ENCODE peak calls at places on chromosomes 4 and X, in six cellular contexts. One of them, this sample, is unnamed.

GRCh38 chrX:152903589-152903988 is 5.7 kb downstream of the ZNF185 start:
- DNase-seq in ascending aorta: no peak
- DNase-seq in stimulated activated CD8-positive, alpha-beta memory T cell treated with anti-CD3 and anti-CD28 coated beads, Interleukin-2, amount 100 ng/mL, for 1 hour: no peak
- DNase-seq in NCI-H1092 treated with DMSO at 0.1 percent for 48 hours: no peak
- DNase-seq in endothelial cell: no peak
- DNase-seq in stromal cell of bone marrow: no peak
- DNase-seq in this sample: no peak

GRCh38 chr4:103018391-103019318 is 850 bp downstream of the SLC9B1 start:
- DNase-seq in ascending aorta: no peak
- DNase-seq in stimulated activated CD8-positive, alpha-beta memory T cell treated with anti-CD3 and anti-CD28 coated beads, Interleukin-2, amount 100 ng/mL, for 1 hour: no peak
- DNase-seq in NCI-H1092 treated with DMSO at 0.1 percent for 48 hours: no peak
- DNase-seq in endothelial cell: no peak
- DNase-seq in stromal cell of bone marrow: no peak
- DNase-seq in this sample: no peak

GRCh38 chr4:14184265-14184664 is 556.7 kb upstream of the BOD1L1 start:
- DNase-seq in ascending aorta: no peak
- DNase-seq in stimulated activated CD8-positive, alpha-beta memory T cell treated with anti-CD3 and anti-CD28 coated beads, Interleukin-2, amount 100 ng/mL, for 1 hour: no peak
- DNase-seq in NCI-H1092 treated with DMSO at 0.1 percent for 48 hours: peak
- DNase-seq in endothelial cell: peak
- DNase-seq in stromal cell of bone marrow: no peak
- DNase-seq in this sample: no peak

GRCh38 chrX:70525733-70526132 is 81.1 kb downstream of the DLG3 start:
- DNase-seq in ascending aorta: no peak
- DNase-seq in stimulated activated CD8-positive, alpha-beta memory T cell treated with anti-CD3 and anti-CD28 coated beads, Interleukin-2, amount 100 ng/mL, for 1 hour: no peak
- DNase-seq in NCI-H1092 treated with DMSO at 0.1 percent for 48 hours: peak
- DNase-seq in endothelial cell: no peak
- DNase-seq in stromal cell of bone marrow: no peak
- DNase-seq in this sample: no peak

GRCh38 chr4:90357117-90357710 is 230.0 kb downstream of the CCSER1 start:
- DNase-seq in ascending aorta: no peak
- DNase-seq in stimulated activated CD8-positive, alpha-beta memory T cell treated with anti-CD3 and anti-CD28 coated beads, Interleukin-2, amount 100 ng/mL, for 1 hour: no peak
- DNase-seq in NCI-H1092 treated with DMSO at 0.1 percent for 48 hours: peak
- DNase-seq in endothelial cell: no peak
- DNase-seq in stromal cell of bone marrow: peak
- DNase-seq in this sample: no peak

GRCh38 chrX:154327026-154327820 is 31.6 kb downstream of the TKTL1 start:
- DNase-seq in ascending aorta: no peak
- DNase-seq in stimulated activated CD8-positive, alpha-beta memory T cell treated with anti-CD3 and anti-CD28 coated beads, Interleukin-2, amount 100 ng/mL, for 1 hour: peak
- DNase-seq in NCI-H1092 treated with DMSO at 0.1 percent for 48 hours: no peak
- DNase-seq in endothelial cell: no peak
- DNase-seq in stromal cell of bone marrow: no peak
- DNase-seq in this sample: peak

GRCh38 chr4:137909910-137910309 is 332.2 kb downstream of the SLC7A11 start:
- DNase-seq in ascending aorta: no peak
- DNase-seq in stimulated activated CD8-positive, alpha-beta memory T cell treated with anti-CD3 and anti-CD28 coated beads, Interleukin-2, amount 100 ng/mL, for 1 hour: no peak
- DNase-seq in NCI-H1092 treated with DMSO at 0.1 percent for 48 hours: peak
- DNase-seq in endothelial cell: no peak
- DNase-seq in stromal cell of bone marrow: no peak
- DNase-seq in this sample: no peak

GRCh38 chr4:144421839-144422565 is 224.0 kb upstream of the HHIP start:
- DNase-seq in ascending aorta: no peak
- DNase-seq in stimulated activated CD8-positive, alpha-beta memory T cell treated with anti-CD3 and anti-CD28 coated beads, Interleukin-2, amount 100 ng/mL, for 1 hour: no peak
- DNase-seq in NCI-H1092 treated with DMSO at 0.1 percent for 48 hours: no peak
- DNase-seq in endothelial cell: no peak
- DNase-seq in stromal cell of bone marrow: no peak
- DNase-seq in this sample: no peak

GRCh38 chr4:124736526-124736925 is 24.0 kb upstream of the ANKRD50 start:
- DNase-seq in ascending aorta: no peak
- DNase-seq in stimulated activated CD8-positive, alpha-beta memory T cell treated with anti-CD3 and anti-CD28 coated beads, Interleukin-2, amount 100 ng/mL, for 1 hour: no peak
- DNase-seq in NCI-H1092 treated with DMSO at 0.1 percent for 48 hours: no peak
- DNase-seq in endothelial cell: no peak
- DNase-seq in stromal cell of bone marrow: no peak
- DNase-seq in this sample: no peak

GRCh38 chrX:149799095-149799721 is 17.5 kb downstream of the MAGEA9 start:
- DNase-seq in ascending aorta: no peak
- DNase-seq in stimulated activated CD8-positive, alpha-beta memory T cell treated with anti-CD3 and anti-CD28 coated beads, Interleukin-2, amount 100 ng/mL, for 1 hour: no peak
- DNase-seq in NCI-H1092 treated with DMSO at 0.1 percent for 48 hours: no peak
- DNase-seq in endothelial cell: no peak
- DNase-seq in stromal cell of bone marrow: no peak
- DNase-seq in this sample: no peak

GRCh38 chr4:152443859-152444258 is 92.0 kb downstream of the FBXW7 start:
- DNase-seq in ascending aorta: no peak
- DNase-seq in stimulated activated CD8-positive, alpha-beta memory T cell treated with anti-CD3 and anti-CD28 coated beads, Interleukin-2, amount 100 ng/mL, for 1 hour: no peak
- DNase-seq in NCI-H1092 treated with DMSO at 0.1 percent for 48 hours: no peak
- DNase-seq in endothelial cell: no peak
- DNase-seq in stromal cell of bone marrow: no peak
- DNase-seq in this sample: no peak

GRCh38 chr4:158025131-158025530 is 147.7 kb downstream of the GASK1B start:
- DNase-seq in ascending aorta: no peak
- DNase-seq in stimulated activated CD8-positive, alpha-beta memory T cell treated with anti-CD3 and anti-CD28 coated beads, Interleukin-2, amount 100 ng/mL, for 1 hour: no peak
- DNase-seq in NCI-H1092 treated with DMSO at 0.1 percent for 48 hours: no peak
- DNase-seq in endothelial cell: no peak
- DNase-seq in stromal cell of bone marrow: no peak
- DNase-seq in this sample: no peak

GRCh38 chr4:152352645-152353116 is 183.2 kb downstream of the FBXW7 start:
- DNase-seq in ascending aorta: peak
- DNase-seq in stimulated activated CD8-positive, alpha-beta memory T cell treated with anti-CD3 and anti-CD28 coated beads, Interleukin-2, amount 100 ng/mL, for 1 hour: no peak
- DNase-seq in NCI-H1092 treated with DMSO at 0.1 percent for 48 hours: peak
- DNase-seq in endothelial cell: peak
- DNase-seq in stromal cell of bone marrow: peak
- DNase-seq in this sample: no peak

GRCh38 chr4:42630908-42631307 is 26.0 kb downstream of the ATP8A1 start:
- DNase-seq in ascending aorta: no peak
- DNase-seq in stimulated activated CD8-positive, alpha-beta memory T cell treated with anti-CD3 and anti-CD28 coated beads, Interleukin-2, amount 100 ng/mL, for 1 hour: no peak
- DNase-seq in NCI-H1092 treated with DMSO at 0.1 percent for 48 hours: no peak
- DNase-seq in endothelial cell: no peak
- DNase-seq in stromal cell of bone marrow: no peak
- DNase-seq in this sample: no peak

GRCh38 chr4:89196056-89196674 is 84.8 kb downstream of the TIGD2 start:
- DNase-seq in ascending aorta: no peak
- DNase-seq in stimulated activated CD8-positive, alpha-beta memory T cell treated with anti-CD3 and anti-CD28 coated beads, Interleukin-2, amount 100 ng/mL, for 1 hour: no peak
- DNase-seq in NCI-H1092 treated with DMSO at 0.1 percent for 48 hours: no peak
- DNase-seq in endothelial cell: no peak
- DNase-seq in stromal cell of bone marrow: no peak
- DNase-seq in this sample: no peak

GRCh38 chr4:19850909-19851308 is 400.8 kb upstream of the SLIT2 start:
- DNase-seq in ascending aorta: no peak
- DNase-seq in stimulated activated CD8-positive, alpha-beta memory T cell treated with anti-CD3 and anti-CD28 coated beads, Interleukin-2, amount 100 ng/mL, for 1 hour: no peak
- DNase-seq in NCI-H1092 treated with DMSO at 0.1 percent for 48 hours: no peak
- DNase-seq in endothelial cell: no peak
- DNase-seq in stromal cell of bone marrow: peak
- DNase-seq in this sample: no peak

GRCh38 chr4:157075811-157076577 is at the start of gene GLRB:
- DNase-seq in ascending aorta: peak
- DNase-seq in stimulated activated CD8-positive, alpha-beta memory T cell treated with anti-CD3 and anti-CD28 coated beads, Interleukin-2, amount 100 ng/mL, for 1 hour: no peak
- DNase-seq in NCI-H1092 treated with DMSO at 0.1 percent for 48 hours: peak
- DNase-seq in endothelial cell: peak
- DNase-seq in stromal cell of bone marrow: no peak
- DNase-seq in this sample: no peak

GRCh38 chr4:75771607-75772006 is 47.2 kb downstream of the USO1 start:
- DNase-seq in ascending aorta: no peak
- DNase-seq in stimulated activated CD8-positive, alpha-beta memory T cell treated with anti-CD3 and anti-CD28 coated beads, Interleukin-2, amount 100 ng/mL, for 1 hour: no peak
- DNase-seq in NCI-H1092 treated with DMSO at 0.1 percent for 48 hours: no peak
- DNase-seq in endothelial cell: no peak
- DNase-seq in stromal cell of bone marrow: no peak
- DNase-seq in this sample: no peak

GRCh38 chr4:176142253-176142652 is 53.1 kb downstream of the SPATA4 start:
- DNase-seq in ascending aorta: no peak
- DNase-seq in stimulated activated CD8-positive, alpha-beta memory T cell treated with anti-CD3 and anti-CD28 coated beads, Interleukin-2, amount 100 ng/mL, for 1 hour: no peak
- DNase-seq in NCI-H1092 treated with DMSO at 0.1 percent for 48 hours: no peak
- DNase-seq in endothelial cell: no peak
- DNase-seq in stromal cell of bone marrow: no peak
- DNase-seq in this sample: no peak

GRCh38 chr4:110231869-110232268 is 33.5 kb upstream of the ELOVL6 start:
- DNase-seq in ascending aorta: no peak
- DNase-seq in stimulated activated CD8-positive, alpha-beta memory T cell treated with anti-CD3 and anti-CD28 coated beads, Interleukin-2, amount 100 ng/mL, for 1 hour: no peak
- DNase-seq in NCI-H1092 treated with DMSO at 0.1 percent for 48 hours: no peak
- DNase-seq in endothelial cell: no peak
- DNase-seq in stromal cell of bone marrow: no peak
- DNase-seq in this sample: no peak

GRCh38 chr4:109294006-109294405 is 8.5 kb downstream of the COL25A1 start:
- DNase-seq in ascending aorta: no peak
- DNase-seq in stimulated activated CD8-positive, alpha-beta memory T cell treated with anti-CD3 and anti-CD28 coated beads, Interleukin-2, amount 100 ng/mL, for 1 hour: no peak
- DNase-seq in NCI-H1092 treated with DMSO at 0.1 percent for 48 hours: no peak
- DNase-seq in endothelial cell: peak
- DNase-seq in stromal cell of bone marrow: no peak
- DNase-seq in this sample: no peak

GRCh38 chr4:183960912-183961569 is 55.9 kb downstream of the STOX2 start:
- DNase-seq in ascending aorta: no peak
- DNase-seq in stimulated activated CD8-positive, alpha-beta memory T cell treated with anti-CD3 and anti-CD28 coated beads, Interleukin-2, amount 100 ng/mL, for 1 hour: no peak
- DNase-seq in NCI-H1092 treated with DMSO at 0.1 percent for 48 hours: peak
- DNase-seq in endothelial cell: no peak
- DNase-seq in stromal cell of bone marrow: no peak
- DNase-seq in this sample: no peak

GRCh38 chrX:134544614-134545255 is 84.8 kb downstream of the HPRT1 start:
- DNase-seq in ascending aorta: no peak
- DNase-seq in stimulated activated CD8-positive, alpha-beta memory T cell treated with anti-CD3 and anti-CD28 coated beads, Interleukin-2, amount 100 ng/mL, for 1 hour: no peak
- DNase-seq in NCI-H1092 treated with DMSO at 0.1 percent for 48 hours: peak
- DNase-seq in endothelial cell: no peak
- DNase-seq in stromal cell of bone marrow: no peak
- DNase-seq in this sample: no peak

GRCh38 chr4:24511371-24512063 is 72.8 kb downstream of the DHX15 start:
- DNase-seq in ascending aorta: no peak
- DNase-seq in stimulated activated CD8-positive, alpha-beta memory T cell treated with anti-CD3 and anti-CD28 coated beads, Interleukin-2, amount 100 ng/mL, for 1 hour: no peak
- DNase-seq in NCI-H1092 treated with DMSO at 0.1 percent for 48 hours: no peak
- DNase-seq in endothelial cell: no peak
- DNase-seq in stromal cell of bone marrow: no peak
- DNase-seq in this sample: no peak

GRCh38 chrX:43655151-43655676 is 885 bp upstream of the MAOA start:
- DNase-seq in ascending aorta: peak
- DNase-seq in stimulated activated CD8-positive, alpha-beta memory T cell treated with anti-CD3 and anti-CD28 coated beads, Interleukin-2, amount 100 ng/mL, for 1 hour: no peak
- DNase-seq in NCI-H1092 treated with DMSO at 0.1 percent for 48 hours: no peak
- DNase-seq in endothelial cell: peak
- DNase-seq in stromal cell of bone marrow: no peak
- DNase-seq in this sample: peak

GRCh38 chrX:55167124-55167523 is 53.0 kb upstream of the PAGE5 start:
- DNase-seq in ascending aorta: no peak
- DNase-seq in stimulated activated CD8-positive, alpha-beta memory T cell treated with anti-CD3 and anti-CD28 coated beads, Interleukin-2, amount 100 ng/mL, for 1 hour: no peak
- DNase-seq in NCI-H1092 treated with DMSO at 0.1 percent for 48 hours: no peak
- DNase-seq in endothelial cell: no peak
- DNase-seq in stromal cell of bone marrow: peak
- DNase-seq in this sample: no peak

GRCh38 chrX:32443841-32444240 is 767.5 kb downstream of the DMD start:
- DNase-seq in ascending aorta: no peak
- DNase-seq in stimulated activated CD8-positive, alpha-beta memory T cell treated with anti-CD3 and anti-CD28 coated beads, Interleukin-2, amount 100 ng/mL, for 1 hour: no peak
- DNase-seq in NCI-H1092 treated with DMSO at 0.1 percent for 48 hours: no peak
- DNase-seq in endothelial cell: no peak
- DNase-seq in stromal cell of bone marrow: no peak
- DNase-seq in this sample: no peak

GRCh38 chrX:115226929-115227328 is 7.0 kb downstream of the LRCH2 start:
- DNase-seq in ascending aorta: no peak
- DNase-seq in stimulated activated CD8-positive, alpha-beta memory T cell treated with anti-CD3 and anti-CD28 coated beads, Interleukin-2, amount 100 ng/mL, for 1 hour: no peak
- DNase-seq in NCI-H1092 treated with DMSO at 0.1 percent for 48 hours: peak
- DNase-seq in endothelial cell: peak
- DNase-seq in stromal cell of bone marrow: no peak
- DNase-seq in this sample: no peak

GRCh38 chr4:10694151-10694825 is 9.7 kb upstream of the CLNK start:
- DNase-seq in ascending aorta: no peak
- DNase-seq in stimulated activated CD8-positive, alpha-beta memory T cell treated with anti-CD3 and anti-CD28 coated beads, Interleukin-2, amount 100 ng/mL, for 1 hour: no peak
- DNase-seq in NCI-H1092 treated with DMSO at 0.1 percent for 48 hours: no peak
- DNase-seq in endothelial cell: no peak
- DNase-seq in stromal cell of bone marrow: no peak
- DNase-seq in this sample: no peak

GRCh38 chr4:57403591-57403990 is 293.4 kb upstream of the IGFBP7 start:
- DNase-seq in ascending aorta: no peak
- DNase-seq in stimulated activated CD8-positive, alpha-beta memory T cell treated with anti-CD3 and anti-CD28 coated beads, Interleukin-2, amount 100 ng/mL, for 1 hour: no peak
- DNase-seq in NCI-H1092 treated with DMSO at 0.1 percent for 48 hours: no peak
- DNase-seq in endothelial cell: no peak
- DNase-seq in stromal cell of bone marrow: no peak
- DNase-seq in this sample: no peak

This sample was measured in activated naive CD4-positive, alpha-beta T cell.